ENCODE peak calls at places on chromosomes 6 and 20, in seven cellular contexts. G is mesendoderm, Z is GM12878, S is fibroblast of lung, K is GM23248, O is SK-N-SH, E is mammary epithelial cell. X is an unnamed sample.

GRCh38 chr6:44235269-44235668 is 11.6 kb upstream of the HSP90AB1 start:
- DNase-seq in G (no peak), Z (no peak), S (peak; percentile 17), K (no peak), O (peak; percentile 34), E (no peak), X (no peak)

GRCh38 chr20:34526466-34526865 is 10.2 kb downstream of the DYNLRB1 start:
- DNase-seq in G (no peak), Z (no peak), S (peak; percentile 15), K (peak; percentile 17), O (no peak), E (no peak), X (no peak)

GRCh38 chr20:7015257-7015656 is 247.8 kb downstream of the BMP2 start:
- DNase-seq in G (no peak), Z (no peak), S (no peak), K (no peak), O (no peak), E (no peak), X (no peak)

GRCh38 chr6:18415207-18415606 is 28.1 kb downstream of the RNF144B start:
- DNase-seq in G (no peak), Z (no peak), S (no peak), K (no peak), O (no peak), E (no peak), X (no peak)

GRCh38 chr20:17854307-17854903 is 114.2 kb downstream of the SNX5 start:
- DNase-seq in G (peak; percentile 76), Z (no peak), S (peak; percentile 36), K (peak; percentile 57), O (peak; percentile 72), E (peak; percentile 27), X (peak; percentile 44)

GRCh38 chr6:81553246-81553645 is 199.2 kb downstream of the TENT5A start:
- DNase-seq in G (no peak), Z (no peak), S (peak; percentile 18), K (peak; percentile 50), O (no peak), E (no peak), X (peak; percentile 8)

GRCh38 chr20:37360515-37361115 is 14.7 kb downstream of the SRC start:
- DNase-seq in G (no peak), Z (no peak), S (no peak), K (no peak), O (peak; percentile 17), E (no peak), X (no peak)

GRCh38 chr6:6878921-6879585 is 228.7 kb upstream of the RREB1 start:
- DNase-seq in G (no peak), Z (no peak), S (peak; percentile 23), K (no peak), O (no peak), E (peak; percentile 37), X (no peak)

GRCh38 chr6:37696220-37696840 is 1.4 kb downstream of the MDGA1 start:
- DNase-seq in G (no peak), Z (no peak), S (peak; percentile 63), K (peak; percentile 79), O (peak; percentile 66), E (peak; percentile 33), X (peak; percentile 41)

GRCh38 chr6:149452062-149452939 is 32.5 kb downstream of the ZC3H12D start:
- DNase-seq in G (no peak), Z (no peak), S (no peak), K (no peak), O (no peak), E (no peak), X (no peak)

GRCh38 chr20:47418061-47418616 is 61.6 kb upstream of the ZMYND8 start:
- DNase-seq in G (no peak), Z (no peak), S (no peak), K (no peak), O (no peak), E (no peak), X (peak; percentile 57)

GRCh38 chr6:23647045-23647444 is 479.0 kb upstream of the NRSN1 start:
- DNase-seq in G (no peak), Z (no peak), S (peak; percentile 7), K (no peak), O (no peak), E (no peak), X (no peak)

DNA sequence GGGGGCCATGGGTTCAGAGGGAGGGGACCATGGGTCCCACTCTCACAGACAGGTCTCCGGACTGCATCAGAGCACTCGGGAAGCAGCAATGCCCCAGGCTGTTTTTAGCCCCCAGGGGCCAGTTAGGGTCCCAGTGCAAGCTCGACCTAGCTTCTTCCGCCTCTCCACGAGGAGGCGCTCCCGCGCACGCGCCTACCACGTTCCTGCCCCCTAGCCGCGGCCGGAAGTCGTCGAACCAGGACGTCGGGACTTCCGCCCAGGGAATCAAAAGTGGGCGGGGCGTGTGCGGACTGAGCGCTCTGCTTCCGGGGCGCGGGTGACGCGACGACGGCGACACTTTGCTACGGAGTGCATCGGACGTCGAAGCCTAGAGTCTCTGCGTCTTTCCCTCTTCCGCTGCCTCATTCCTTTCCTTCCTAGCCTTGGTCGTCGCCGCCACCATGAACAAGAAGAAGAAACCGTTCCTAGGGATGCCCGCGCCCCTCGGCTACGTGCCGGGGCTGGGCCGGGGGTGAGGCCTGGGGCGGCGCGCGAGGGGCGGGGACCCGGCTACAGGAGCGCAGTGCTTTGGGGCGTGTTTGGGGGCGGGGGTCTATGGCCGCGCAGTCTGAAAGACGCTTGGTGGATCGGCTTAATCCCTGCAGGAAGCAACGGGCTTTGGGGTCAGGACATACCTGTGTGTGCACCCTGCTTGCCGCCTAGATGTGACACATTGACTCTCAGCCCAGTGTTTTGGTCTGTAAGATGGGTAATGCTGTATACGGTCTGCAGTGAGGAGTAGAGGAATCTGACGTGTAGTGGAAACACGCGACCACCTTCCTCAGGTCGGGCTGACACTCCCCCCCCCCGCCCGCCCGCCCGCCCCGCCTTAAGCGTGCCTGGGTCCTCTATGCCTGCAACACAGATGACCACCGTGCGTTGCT is at the start of gene PRPF6:
- DNase-seq in G (peak; percentile 98), Z (peak; percentile 83), S (peak; percentile 93), K (peak; percentile 99), O (peak; percentile 98), E (peak; percentile 90), X (peak; percentile 98)
- H3K79me2 ChIP-seq in G (peaks cover 13% of the 10 kb centered on the region), Z (peaks cover 64% of the 10 kb centered on the region), S (peaks cover 16% of the 10 kb centered on the region), K (peaks cover 47% of the 10 kb centered on the region), O (peaks cover 41% of the 10 kb centered on the region), E (peaks cover 44% of the 10 kb centered on the region), X (peaks cover 33% of the 10 kb centered on the region)

DNA sequence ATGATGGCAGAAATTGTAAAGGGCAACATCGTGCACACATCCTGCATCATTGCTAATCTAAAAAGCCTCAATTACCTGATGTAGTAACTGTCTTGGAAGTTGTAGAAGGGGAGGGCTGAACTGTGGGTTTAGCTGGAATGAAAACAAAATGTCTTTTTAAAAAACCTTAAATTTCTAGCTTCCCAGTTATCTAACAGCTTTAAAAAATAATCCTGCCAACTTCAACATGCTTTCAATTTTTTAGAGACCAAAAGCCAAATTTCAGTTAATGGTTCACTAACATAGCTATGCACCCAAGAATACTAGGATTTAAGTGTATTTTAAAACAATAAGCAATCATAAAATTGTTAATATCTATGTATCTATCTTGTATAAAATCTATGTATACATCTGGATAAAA is 11.9 kb downstream of the CD164 start:
- DNase-seq in G (no peak), Z (no peak), S (peak; percentile 12), K (no peak), O (no peak), E (no peak), X (no peak)
- H3K79me2 ChIP-seq in G (peaks cover 2% of the 10 kb centered on the region), Z (peaks cover 42% of the 10 kb centered on the region), S (peaks cover 9% of the 10 kb centered on the region), K (peaks cover 100% of the 10 kb centered on the region), O (peaks cover 34% of the 10 kb centered on the region), E (peaks cover 44% of the 10 kb centered on the region), X (peaks cover 21% of the 10 kb centered on the region)

GRCh38 chr6:87589693-87590416 is at the start of the genes ORC3 and RARS2:
- DNase-seq in G (peak; percentile 98), Z (peak; percentile 81), S (peak; percentile 94), K (peak; percentile 99), O (peak; percentile 95), E (peak; percentile 96), X (peak; percentile 92)
- H3K79me2 ChIP-seq in G (peaks cover 63% of the 10 kb centered on the region), Z (peaks cover 73% of the 10 kb centered on the region), S (peaks cover 71% of the 10 kb centered on the region), K (peaks cover 97% of the 10 kb centered on the region), O (peaks cover 95% of the 10 kb centered on the region), E (peaks cover 83% of the 10 kb centered on the region), X (peaks cover 83% of the 10 kb centered on the region)

GRCh38 chr6:104936766-104937535 is 20.0 kb upstream of the LIN28B start:
- DNase-seq in G (no peak), Z (no peak), S (no peak), K (no peak), O (no peak), E (no peak), X (no peak)

GRCh38 chr6:104940881-104941693 is 15.8 kb upstream of the LIN28B start:
- DNase-seq in G (peak; percentile 89), Z (no peak), S (peak; percentile 36), K (peak; percentile 66), O (peak; percentile 93), E (peak; percentile 7), X (peak; percentile 16)

GRCh38 chr6:104940238-104940880 is 16.5 kb upstream of the LIN28B start:
- DNase-seq in G (peak; percentile 89), Z (no peak), S (no peak), K (no peak), O (peak; percentile 92), E (no peak), X (no peak)

GRCh38 chr6:104943781-104944180 is 13.1 kb upstream of the LIN28B start:
- DNase-seq in G (no peak), Z (no peak), S (peak; percentile 21), K (peak; percentile 47), O (no peak), E (peak; percentile 9), X (peak; percentile 35)

DNA sequence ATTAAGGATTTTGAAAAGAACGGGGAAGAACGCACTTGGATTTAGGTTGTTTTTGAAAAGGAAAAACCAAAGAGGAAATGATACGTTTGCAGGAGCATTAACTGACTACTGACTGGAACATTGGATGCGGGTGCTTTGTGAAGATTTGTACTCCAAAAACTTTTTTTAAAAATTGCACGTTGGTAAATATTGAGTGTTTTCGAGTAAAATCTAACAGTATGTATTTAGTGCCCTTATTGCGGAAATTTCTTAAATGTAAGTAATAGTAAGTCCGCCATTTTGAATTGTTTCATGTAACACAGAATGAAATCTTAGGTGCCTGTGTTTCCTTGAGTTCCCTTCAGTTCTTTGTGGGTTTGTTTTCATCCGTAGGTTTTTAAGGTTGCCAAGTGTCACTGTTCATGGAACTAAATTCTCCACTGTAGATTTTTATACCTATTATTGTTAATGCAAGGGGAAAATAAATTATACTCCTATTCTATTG is 15.2 kb upstream of the LIN28B start:
- DNase-seq in G (peak; percentile 43), Z (no peak), S (no peak), K (no peak), O (no peak), E (no peak), X (no peak)
- H3K79me2 ChIP-seq in G (no peaks in the 10 kb centered on the region), Z (no peaks in the 10 kb centered on the region), S (no peaks in the 10 kb centered on the region), K (no peaks in the 10 kb centered on the region), O (no peaks in the 10 kb centered on the region), E (no peaks in the 10 kb centered on the region), X (no peaks in the 10 kb centered on the region)

DNA sequence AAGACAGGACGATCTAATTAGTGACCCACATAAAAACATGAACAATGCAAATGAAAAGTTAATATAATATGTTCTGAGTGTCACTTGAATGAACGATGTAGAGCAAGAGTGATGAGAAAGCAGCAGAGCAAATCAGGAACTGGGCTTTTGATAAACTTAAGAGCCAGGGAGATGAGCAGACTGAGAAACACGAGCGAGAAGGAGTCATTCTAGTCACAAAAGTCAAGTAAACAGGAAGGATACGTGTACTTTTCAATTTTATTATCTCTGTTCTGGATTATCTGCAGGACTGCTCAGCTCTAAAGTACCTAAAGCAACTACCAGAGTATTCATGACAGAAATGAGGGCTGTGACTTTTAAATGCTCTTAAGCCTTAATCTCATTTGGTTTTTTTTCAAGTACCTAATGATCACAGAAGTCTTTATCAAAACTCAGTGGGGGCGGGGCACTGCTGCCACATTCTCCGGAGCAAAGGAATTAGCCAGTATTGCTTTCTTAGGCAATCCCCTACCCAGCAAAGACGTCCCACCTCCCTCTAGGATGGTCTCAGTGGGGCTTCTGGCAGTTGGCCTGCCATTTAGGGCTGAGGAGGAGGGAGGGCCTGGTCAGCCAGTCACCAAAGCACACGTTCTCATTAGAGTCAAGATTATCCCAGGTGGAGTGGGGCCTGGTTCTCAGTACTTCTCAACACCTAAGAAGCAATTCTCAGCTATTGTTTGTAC is 8.6 kb downstream of the MAN1A1 start:
- DNase-seq in G (peak; percentile 98), Z (no peak), S (no peak), K (no peak), O (no peak), E (no peak), X (no peak)
- H3K79me2 ChIP-seq in G (peaks cover 12% of the 10 kb centered on the region), Z (peaks cover 13% of the 10 kb centered on the region), S (peaks cover 3% of the 10 kb centered on the region), K (peaks cover 27% of the 10 kb centered on the region), O (peaks cover 22% of the 10 kb centered on the region), E (no peaks in the 10 kb centered on the region), X (peaks cover 20% of the 10 kb centered on the region)